ENCODE peak calls at places on chromosomes 2 and 18, in seven cellular contexts. One of them, this sample, is unnamed.
A peak's percentile ranks its signal among the peaks of the same experiment; 100 is the strongest.

GRCh38 chr18:43533371-43533770 is 256.1 kb upstream of the SYT4 start:
- DNase-seq in ovary: no peak
- DNase-seq in cardiac muscle cell: no peak
- DNase-seq in fibroblast of villous mesenchyme: no peak
- DNase-seq in activated CD8-positive, alpha-beta T cell treated with anti-CD3 and anti-CD28 coated beads for 36 hours: no peak
- DNase-seq in mammary epithelial cell: peak; percentile 4
- DNase-seq in AG10803: no peak
- DNase-seq in this sample: no peak

GRCh38 chr2:192729369-192729768 is 534.6 kb upstream of the TMEFF2 start:
- DNase-seq in fibroblast of villous mesenchyme: no peak
- DNase-seq in AG10803: no peak
- DNase-seq in mammary epithelial cell: no peak
- DNase-seq in activated CD8-positive, alpha-beta T cell treated with anti-CD3 and anti-CD28 coated beads for 36 hours: no peak
- DNase-seq in ovary: no peak
- DNase-seq in cardiac muscle cell: no peak
- DNase-seq in this sample: no peak

GRCh38 chr18:41745166-41746049 is 209.6 kb upstream of the PIK3C3 start:
- DNase-seq in mammary epithelial cell: peak; percentile 28
- DNase-seq in activated CD8-positive, alpha-beta T cell treated with anti-CD3 and anti-CD28 coated beads for 36 hours: peak; percentile 35
- DNase-seq in ovary: no peak
- DNase-seq in AG10803: peak; percentile 32
- DNase-seq in cardiac muscle cell: peak; percentile 77
- DNase-seq in fibroblast of villous mesenchyme: peak; percentile 41
- DNase-seq in this sample: peak; percentile 23

GRCh38 chr2:8406271-8406670 is 275.6 kb upstream of the ID2 start:
- DNase-seq in activated CD8-positive, alpha-beta T cell treated with anti-CD3 and anti-CD28 coated beads for 36 hours: no peak
- DNase-seq in cardiac muscle cell: no peak
- DNase-seq in AG10803: no peak
- DNase-seq in ovary: no peak
- DNase-seq in fibroblast of villous mesenchyme: peak; percentile 12
- DNase-seq in mammary epithelial cell: no peak
- DNase-seq in this sample: no peak

GRCh38 chr2:135149251-135149650 is 97.2 kb downstream of the RAB3GAP1 start:
- DNase-seq in mammary epithelial cell: peak; percentile 45
- DNase-seq in AG10803: peak; percentile 29
- DNase-seq in activated CD8-positive, alpha-beta T cell treated with anti-CD3 and anti-CD28 coated beads for 36 hours: no peak
- DNase-seq in ovary: no peak
- DNase-seq in cardiac muscle cell: no peak
- DNase-seq in fibroblast of villous mesenchyme: peak; percentile 19
- DNase-seq in this sample: peak; percentile 56

GRCh38 chr2:221629478-221629877 is 57.4 kb upstream of the EPHA4 start:
- DNase-seq in ovary: no peak
- DNase-seq in fibroblast of villous mesenchyme: peak; percentile 14
- DNase-seq in mammary epithelial cell: peak; percentile 65
- DNase-seq in activated CD8-positive, alpha-beta T cell treated with anti-CD3 and anti-CD28 coated beads for 36 hours: no peak
- DNase-seq in cardiac muscle cell: no peak
- DNase-seq in AG10803: peak; percentile 83
- DNase-seq in this sample: peak; percentile 52

GRCh38 chr2:161077367-161078210 is 82.6 kb upstream of the TANK start:
- DNase-seq in fibroblast of villous mesenchyme: no peak
- DNase-seq in cardiac muscle cell: no peak
- DNase-seq in ovary: no peak
- DNase-seq in activated CD8-positive, alpha-beta T cell treated with anti-CD3 and anti-CD28 coated beads for 36 hours: peak; percentile 92
- DNase-seq in AG10803: peak; percentile 29
- DNase-seq in mammary epithelial cell: peak; percentile 39
- DNase-seq in this sample: peak; percentile 29

GRCh38 chr2:55862269-55862668 is 61.3 kb downstream of the EFEMP1 start:
- DNase-seq in AG10803: peak; percentile 99
- DNase-seq in mammary epithelial cell: peak; percentile 83
- DNase-seq in activated CD8-positive, alpha-beta T cell treated with anti-CD3 and anti-CD28 coated beads for 36 hours: no peak
- DNase-seq in cardiac muscle cell: no peak
- DNase-seq in fibroblast of villous mesenchyme: peak; percentile 99
- DNase-seq in ovary: peak; percentile 40
- DNase-seq in this sample: peak; percentile 93

GRCh38 chr2:158266106-158266505 is 164.4 kb downstream of the UPP2 start:
- DNase-seq in fibroblast of villous mesenchyme: no peak
- DNase-seq in mammary epithelial cell: no peak
- DNase-seq in cardiac muscle cell: no peak
- DNase-seq in activated CD8-positive, alpha-beta T cell treated with anti-CD3 and anti-CD28 coated beads for 36 hours: no peak
- DNase-seq in ovary: no peak
- DNase-seq in AG10803: no peak
- DNase-seq in this sample: no peak

GRCh38 chr2:199329466-199329865 is 128.3 kb downstream of the SATB2 start:
- DNase-seq in mammary epithelial cell: no peak
- DNase-seq in cardiac muscle cell: no peak
- DNase-seq in ovary: no peak
- DNase-seq in activated CD8-positive, alpha-beta T cell treated with anti-CD3 and anti-CD28 coated beads for 36 hours: no peak
- DNase-seq in fibroblast of villous mesenchyme: no peak
- DNase-seq in AG10803: no peak
- DNase-seq in this sample: no peak

GRCh38 chr2:52416340-52416739 is 1351.3 kb upstream of the CHAC2 start:
- DNase-seq in fibroblast of villous mesenchyme: no peak
- DNase-seq in ovary: no peak
- DNase-seq in mammary epithelial cell: no peak
- DNase-seq in activated CD8-positive, alpha-beta T cell treated with anti-CD3 and anti-CD28 coated beads for 36 hours: no peak
- DNase-seq in cardiac muscle cell: peak; percentile 20
- DNase-seq in AG10803: no peak
- DNase-seq in this sample: no peak

GRCh38 chr2:14960686-14961324 is 328.3 kb downstream of the LRATD1 start:
- DNase-seq in ovary: no peak
- DNase-seq in cardiac muscle cell: no peak
- DNase-seq in fibroblast of villous mesenchyme: no peak
- DNase-seq in activated CD8-positive, alpha-beta T cell treated with anti-CD3 and anti-CD28 coated beads for 36 hours: no peak
- DNase-seq in mammary epithelial cell: peak; percentile 61
- DNase-seq in AG10803: no peak
- DNase-seq in this sample: no peak
- TF ChIP-seq CTCF in ovary: no peak
- TF ChIP-seq CTCF in cardiac muscle cell: no peak
- TF ChIP-seq CTCF in fibroblast of villous mesenchyme: no peak
- TF ChIP-seq CTCF in activated CD8-positive, alpha-beta T cell treated with anti-CD3 and anti-CD28 coated beads for 36 hours: no peak
- TF ChIP-seq CTCF in mammary epithelial cell: no peak
- TF ChIP-seq CTCF in AG10803: no peak
- TF ChIP-seq CTCF in this sample: no peak

GRCh38 chr18:49843778-49844625 is 30.7 kb upstream of the ACAA2 start:
- DNase-seq in mammary epithelial cell: no peak
- DNase-seq in activated CD8-positive, alpha-beta T cell treated with anti-CD3 and anti-CD28 coated beads for 36 hours: no peak
- DNase-seq in fibroblast of villous mesenchyme: no peak
- DNase-seq in cardiac muscle cell: no peak
- DNase-seq in AG10803: no peak
- DNase-seq in ovary: no peak
- DNase-seq in this sample: no peak
- TF ChIP-seq CTCF in mammary epithelial cell: no peak
- TF ChIP-seq CTCF in activated CD8-positive, alpha-beta T cell treated with anti-CD3 and anti-CD28 coated beads for 36 hours: no peak
- TF ChIP-seq CTCF in fibroblast of villous mesenchyme: no peak
- TF ChIP-seq CTCF in cardiac muscle cell: no peak
- TF ChIP-seq CTCF in AG10803: no peak
- TF ChIP-seq CTCF in ovary: no peak
- TF ChIP-seq CTCF in this sample: no peak

GRCh38 chr2:109333414-109334194 is 204.6 kb downstream of the SH3RF3 start:
- DNase-seq in ovary: no peak
- DNase-seq in mammary epithelial cell: no peak
- DNase-seq in activated CD8-positive, alpha-beta T cell treated with anti-CD3 and anti-CD28 coated beads for 36 hours: no peak
- DNase-seq in AG10803: no peak
- DNase-seq in fibroblast of villous mesenchyme: peak; percentile 35
- DNase-seq in cardiac muscle cell: peak; percentile 40
- DNase-seq in this sample: peak; percentile 57
- TF ChIP-seq CTCF in ovary: no peak
- TF ChIP-seq CTCF in mammary epithelial cell: peak; percentile 22
- TF ChIP-seq CTCF in activated CD8-positive, alpha-beta T cell treated with anti-CD3 and anti-CD28 coated beads for 36 hours: no peak
- TF ChIP-seq CTCF in AG10803: peak; percentile 49
- TF ChIP-seq CTCF in fibroblast of villous mesenchyme: peak; percentile 47
- TF ChIP-seq CTCF in cardiac muscle cell: peak; percentile 19
- TF ChIP-seq CTCF in this sample: peak; percentile 26

GRCh38 chr2:226828164-226828563 is 7.7 kb upstream of the RHBDD1 start:
- DNase-seq in cardiac muscle cell: no peak
- DNase-seq in AG10803: peak; percentile 65
- DNase-seq in mammary epithelial cell: no peak
- DNase-seq in activated CD8-positive, alpha-beta T cell treated with anti-CD3 and anti-CD28 coated beads for 36 hours: no peak
- DNase-seq in ovary: no peak
- DNase-seq in fibroblast of villous mesenchyme: peak; percentile 40
- DNase-seq in this sample: peak; percentile 56
- TF ChIP-seq CTCF in cardiac muscle cell: no peak
- TF ChIP-seq CTCF in AG10803: no peak
- TF ChIP-seq CTCF in mammary epithelial cell: no peak
- TF ChIP-seq CTCF in activated CD8-positive, alpha-beta T cell treated with anti-CD3 and anti-CD28 coated beads for 36 hours: no peak
- TF ChIP-seq CTCF in ovary: no peak
- TF ChIP-seq CTCF in fibroblast of villous mesenchyme: no peak
- TF ChIP-seq CTCF in this sample: no peak

GRCh38 chr2:95056044-95056443 is 30.5 kb downstream of the MAL start:
- DNase-seq in cardiac muscle cell: no peak
- DNase-seq in ovary: no peak
- DNase-seq in fibroblast of villous mesenchyme: no peak
- DNase-seq in mammary epithelial cell: no peak
- DNase-seq in AG10803: no peak
- DNase-seq in activated CD8-positive, alpha-beta T cell treated with anti-CD3 and anti-CD28 coated beads for 36 hours: no peak
- DNase-seq in this sample: no peak

GRCh38 chr2:95058466-95058988 is 33.0 kb downstream of the MAL start:
- DNase-seq in activated CD8-positive, alpha-beta T cell treated with anti-CD3 and anti-CD28 coated beads for 36 hours: no peak
- DNase-seq in fibroblast of villous mesenchyme: no peak
- DNase-seq in cardiac muscle cell: no peak
- DNase-seq in AG10803: no peak
- DNase-seq in ovary: no peak
- DNase-seq in mammary epithelial cell: no peak
- DNase-seq in this sample: no peak

GRCh38 chr2:95058989-95059601 is 33.6 kb downstream of the MAL start:
- DNase-seq in mammary epithelial cell: no peak
- DNase-seq in cardiac muscle cell: no peak
- DNase-seq in ovary: no peak
- DNase-seq in AG10803: no peak
- DNase-seq in activated CD8-positive, alpha-beta T cell treated with anti-CD3 and anti-CD28 coated beads for 36 hours: no peak
- DNase-seq in fibroblast of villous mesenchyme: no peak
- DNase-seq in this sample: no peak

GRCh38 chr2:95057535-95058453 is 32.3 kb downstream of the MAL start:
- DNase-seq in cardiac muscle cell: no peak
- DNase-seq in ovary: no peak
- DNase-seq in activated CD8-positive, alpha-beta T cell treated with anti-CD3 and anti-CD28 coated beads for 36 hours: no peak
- DNase-seq in mammary epithelial cell: no peak
- DNase-seq in fibroblast of villous mesenchyme: no peak
- DNase-seq in AG10803: no peak
- DNase-seq in this sample: no peak

GRCh38 chr2:95056461-95057459 is 31.3 kb downstream of the MAL start:
- DNase-seq in ovary: no peak
- DNase-seq in mammary epithelial cell: peak; percentile 17
- DNase-seq in AG10803: no peak
- DNase-seq in activated CD8-positive, alpha-beta T cell treated with anti-CD3 and anti-CD28 coated beads for 36 hours: no peak
- DNase-seq in fibroblast of villous mesenchyme: no peak
- DNase-seq in cardiac muscle cell: no peak
- DNase-seq in this sample: no peak
- TF ChIP-seq CTCF in ovary: no peak
- TF ChIP-seq CTCF in mammary epithelial cell: no peak
- TF ChIP-seq CTCF in AG10803: no peak
- TF ChIP-seq CTCF in activated CD8-positive, alpha-beta T cell treated with anti-CD3 and anti-CD28 coated beads for 36 hours: no peak
- TF ChIP-seq CTCF in fibroblast of villous mesenchyme: no peak
- TF ChIP-seq CTCF in cardiac muscle cell: no peak
- TF ChIP-seq CTCF in this sample: no peak

GRCh38 chr2:97714950-97715652 is 1.7 kb downstream of the ZAP70 start:
- DNase-seq in mammary epithelial cell: no peak
- DNase-seq in activated CD8-positive, alpha-beta T cell treated with anti-CD3 and anti-CD28 coated beads for 36 hours: no peak
- DNase-seq in cardiac muscle cell: no peak
- DNase-seq in fibroblast of villous mesenchyme: no peak
- DNase-seq in AG10803: no peak
- DNase-seq in ovary: no peak
- DNase-seq in this sample: no peak

GRCh38 chr2:97712693-97713295 is 582 bp upstream of the ZAP70 start:
- DNase-seq in mammary epithelial cell: no peak
- DNase-seq in cardiac muscle cell: no peak
- DNase-seq in fibroblast of villous mesenchyme: no peak
- DNase-seq in ovary: no peak
- DNase-seq in activated CD8-positive, alpha-beta T cell treated with anti-CD3 and anti-CD28 coated beads for 36 hours: peak; percentile 70
- DNase-seq in AG10803: no peak
- DNase-seq in this sample: no peak

GRCh38 chr2:97711394-97711711 is 2.0 kb upstream of the ZAP70 start:
- DNase-seq in ovary: no peak
- DNase-seq in activated CD8-positive, alpha-beta T cell treated with anti-CD3 and anti-CD28 coated beads for 36 hours: no peak
- DNase-seq in AG10803: no peak
- DNase-seq in fibroblast of villous mesenchyme: no peak
- DNase-seq in cardiac muscle cell: no peak
- DNase-seq in mammary epithelial cell: no peak
- DNase-seq in this sample: no peak

GRCh38 chr2:97714084-97714949 is 941 bp downstream of the ZAP70 start:
- DNase-seq in fibroblast of villous mesenchyme: no peak
- DNase-seq in activated CD8-positive, alpha-beta T cell treated with anti-CD3 and anti-CD28 coated beads for 36 hours: peak; percentile 62
- DNase-seq in cardiac muscle cell: no peak
- DNase-seq in ovary: no peak
- DNase-seq in mammary epithelial cell: peak; percentile 56
- DNase-seq in AG10803: no peak
- DNase-seq in this sample: no peak

GRCh38 chr2:97713296-97714083 is at the start of gene ZAP70:
- DNase-seq in fibroblast of villous mesenchyme: no peak
- DNase-seq in activated CD8-positive, alpha-beta T cell treated with anti-CD3 and anti-CD28 coated beads for 36 hours: peak; percentile 84
- DNase-seq in AG10803: no peak
- DNase-seq in mammary epithelial cell: no peak
- DNase-seq in cardiac muscle cell: no peak
- DNase-seq in ovary: no peak
- DNase-seq in this sample: no peak
- TF ChIP-seq CTCF in fibroblast of villous mesenchyme: no peak
- TF ChIP-seq CTCF in activated CD8-positive, alpha-beta T cell treated with anti-CD3 and anti-CD28 coated beads for 36 hours: no peak
- TF ChIP-seq CTCF in AG10803: no peak
- TF ChIP-seq CTCF in mammary epithelial cell: no peak
- TF ChIP-seq CTCF in cardiac muscle cell: no peak
- TF ChIP-seq CTCF in ovary: no peak
- TF ChIP-seq CTCF in this sample: no peak

GRCh38 chr18:7637269-7637668 is 70.2 kb downstream of the PTPRM start:
- DNase-seq in mammary epithelial cell: no peak
- DNase-seq in AG10803: no peak
- DNase-seq in activated CD8-positive, alpha-beta T cell treated with anti-CD3 and anti-CD28 coated beads for 36 hours: no peak
- DNase-seq in cardiac muscle cell: no peak
- DNase-seq in ovary: no peak
- DNase-seq in fibroblast of villous mesenchyme: peak; percentile 6
- DNase-seq in this sample: peak; percentile 36
- TF ChIP-seq CTCF in mammary epithelial cell: no peak
- TF ChIP-seq CTCF in AG10803: no peak
- TF ChIP-seq CTCF in activated CD8-positive, alpha-beta T cell treated with anti-CD3 and anti-CD28 coated beads for 36 hours: no peak
- TF ChIP-seq CTCF in cardiac muscle cell: no peak
- TF ChIP-seq CTCF in ovary: no peak
- TF ChIP-seq CTCF in fibroblast of villous mesenchyme: no peak
- TF ChIP-seq CTCF in this sample: no peak

This sample was measured in foreskin fibroblast.